ENCODE peak calls at places on chromosomes 6 and 20, in six cellular contexts. V is A673, W is sciatic nerve, H is A172, T is KBM-7, N is uterus. R is an unnamed sample.

GRCh38 chr6:78489874-78490273 is 377.5 kb upstream of the IRAK1BP1 start:
- DNase-seq in V (no peak), W (no peak), H (no peak), T (no peak), N (no peak), R (peak)

GRCh38 chr20:60589624-60590023 is 631.4 kb downstream of the CDH26 start:
- DNase-seq in V (peak), W (no peak), H (no peak), T (peak), N (no peak), R (no peak)

GRCh38 chr6:4174042-4174441 is 38.7 kb upstream of the ECI2 start:
- DNase-seq in V (no peak), W (no peak), H (no peak), T (no peak), N (no peak), R (no peak)

GRCh38 chr20:53037621-53038020 is 65.5 kb downstream of the TSHZ2 start:
- DNase-seq in V (no peak), W (no peak), H (no peak), T (no peak), N (no peak), R (no peak)

GRCh38 chr6:3269412-3269975 is 10.7 kb downstream of the PSMG4 start:
- DNase-seq in V (no peak), W (no peak), H (no peak), T (no peak), N (no peak), R (no peak)

GRCh38 chr6:104227502-104227901 is 632.2 kb downstream of the HACE1 start:
- DNase-seq in V (no peak), W (no peak), H (no peak), T (no peak), N (no peak), R (no peak)

GRCh38 chr20:64211874-64212658 is 43.5 kb upstream of the PCMTD2 start:
- DNase-seq in V (no peak), W (no peak), H (no peak), T (no peak), N (no peak), R (no peak)

GRCh38 chr6:38570750-38571149 is 69.0 kb downstream of the BTBD9 start:
- DNase-seq in V (peak), W (no peak), H (no peak), T (peak), N (no peak), R (no peak)

GRCh38 chr20:53652090-53652858 is 58.6 kb upstream of the ZNF217 start:
- DNase-seq in V (no peak), W (no peak), H (no peak), T (peak), N (no peak), R (no peak)

GRCh38 chr20:44345147-44345546 is 8.3 kb downstream of the R3HDML start:
- DNase-seq in V (no peak), W (no peak), H (no peak), T (no peak), N (no peak), R (no peak)

GRCh38 chr6:9801255-9801757 is 613.6 kb downstream of the TFAP2A start:
- DNase-seq in V (no peak), W (no peak), H (no peak), T (no peak), N (no peak), R (no peak)

GRCh38 chr6:157083343-157083742 is 240.0 kb downstream of the TMEM242 start:
- DNase-seq in V (no peak), W (no peak), H (no peak), T (no peak), N (no peak), R (no peak)

GRCh38 chr6:169966312-169967181 is 215.1 kb downstream of the ERMARD start:
- DNase-seq in V (no peak), W (peak), H (no peak), T (no peak), N (no peak), R (no peak)

GRCh38 chr20:52649727-52650126 is 322.4 kb upstream of the TSHZ2 start:
- DNase-seq in V (no peak), W (no peak), H (no peak), T (no peak), N (no peak), R (no peak)

GRCh38 chr6:2209226-2209809 is 36.1 kb downstream of the GMDS start:
- DNase-seq in V (peak), W (no peak), H (peak), T (peak), N (no peak), R (peak)

GRCh38 chr6:56490994-56491393 is 151.7 kb downstream of the DST start:
- DNase-seq in V (no peak), W (no peak), H (peak), T (no peak), N (no peak), R (no peak)

GRCh38 chr6:110329729-110330436 is 28.3 kb downstream of the METTL24 start:
- DNase-seq in V (peak), W (no peak), H (no peak), T (no peak), N (no peak), R (no peak)

GRCh38 chr20:25041813-25042530 is 16.0 kb downstream of the ACSS1 start:
- DNase-seq in V (no peak), W (no peak), H (no peak), T (no peak), N (no peak), R (no peak)

GRCh38 chr20:2379511-2380229 is 1.0 kb upstream of the TGM6 start:
- DNase-seq in V (peak), W (no peak), H (peak), T (peak), N (no peak), R (no peak)

GRCh38 chr6:68127066-68127465 is 508.0 kb upstream of the ADGRB3 start:
- DNase-seq in V (no peak), W (no peak), H (no peak), T (no peak), N (no peak), R (no peak)

GRCh38 chr6:133114973-133115372 is 126.2 kb upstream of the EYA4 start:
- DNase-seq in V (peak), W (no peak), H (no peak), T (no peak), N (no peak), R (no peak)

GRCh38 chr6:118146584-118146983 is 239.5 kb downstream of the SLC35F1 start:
- DNase-seq in V (peak), W (no peak), H (no peak), T (no peak), N (no peak), R (peak)

GRCh38 chr6:56840467-56841371 is 114.2 kb upstream of the BEND6 start:
- DNase-seq in V (peak), W (no peak), H (peak), T (peak), N (no peak), R (no peak)

GRCh38 chr6:50864601-50865000 is 45.9 kb downstream of the TFAP2B start:
- DNase-seq in V (no peak), W (no peak), H (no peak), T (no peak), N (no peak), R (no peak)

GRCh38 chr20:59676877-59677140 is 72.5 kb downstream of the PHACTR3 start:
- DNase-seq in V (no peak), W (no peak), H (no peak), T (no peak), N (no peak), R (no peak)

GRCh38 chr6:166575190-166575589 is 11.3 kb downstream of the RAMACL start:
- DNase-seq in V (no peak), W (no peak), H (no peak), T (no peak), N (peak), R (peak)

GRCh38 chr20:42093542-42094440 is 475.6 kb upstream of the CHD6 start:
- DNase-seq in V (no peak), W (no peak), H (no peak), T (no peak), N (no peak), R (no peak)

R was measured in MG63.